ENCODE peak calls at places on chromosome 11, in ten cellular contexts. L, Q, V, J, X, O, R, D, S and B are unnamed samples.
A peak's percentile ranks its signal among the peaks of the same experiment; 100 is the strongest.

GRCh38 chr11:3866206-3866605 is 10.7 kb downstream of the STIM1 start:
- DNase-seq in Q (no peak), O (no peak), V (no peak), R (no peak), X (no peak), J (peak; percentile 8), S (no peak), D (no peak), L (no peak), B (no peak)

GRCh38 chr11:77126861-77127673 is 979 bp upstream of the MYO7A start:
- DNase-seq in R (no peak), D (peak; percentile 30), V (no peak), J (no peak), L (peak; percentile 68), S (peak; percentile 33), Q (peak; percentile 67), O (no peak), X (peak; percentile 47), B (peak; percentile 59)

GRCh38 chr11:128733440-128734115 is 39.7 kb downstream of the FLI1 start:
- DNase-seq in V (no peak), O (no peak), S (peak; percentile 34), D (no peak), J (peak; percentile 65), L (no peak), R (no peak), Q (no peak), X (no peak), B (peak; percentile 66)

GRCh38 chr11:67606150-67606476 is 623 bp upstream of the NDUFV1 start:
- DNase-seq in R (no peak), J (no peak), O (no peak), Q (no peak), X (no peak), D (no peak), V (no peak), L (no peak), S (no peak), B (peak; percentile 27)

GRCh38 chr11:72573380-72573949 is 100.8 kb downstream of the PDE2A start:
- DNase-seq in R (no peak), Q (no peak), V (no peak), X (no peak), O (no peak), J (peak; percentile 39), L (no peak), S (peak; percentile 12), D (peak; percentile 42), B (peak; percentile 66)

GRCh38 chr11:102110761-102111010 is 439 bp downstream of the YAP1 start:
- DNase-seq in V (no peak), O (no peak), S (no peak), J (no peak), L (no peak), R (no peak), X (no peak), D (no peak), Q (no peak), B (no peak)

GRCh38 chr11:67583319-67584204 is at the start of gene GSTP1:
- DNase-seq in L (peak; percentile 85), J (peak; percentile 75), X (peak; percentile 70), D (peak; percentile 83), R (peak; percentile 92), Q (peak; percentile 96), O (peak; percentile 82), V (peak; percentile 55), S (peak; percentile 91), B (peak; percentile 91)

GRCh38 chr11:83427943-83428342 is 141.8 kb upstream of the CCDC90B start:
- DNase-seq in S (no peak), O (no peak), Q (no peak), J (no peak), X (no peak), R (no peak), V (no peak), L (no peak), D (no peak), B (no peak)

GRCh38 chr11:69308531-69308930 is 14.6 kb downstream of the MYEOV start:
- DNase-seq in L (peak; percentile 45), R (no peak), V (no peak), X (no peak), Q (no peak), J (no peak), O (no peak), D (no peak), S (no peak), B (no peak)